ENCODE peak calls at places on chromosomes 3 and 15, in four cellular contexts. One of them, this sample, is unnamed.

GRCh38 chr3:15271030-15271429 is 61.4 kb downstream of the SH3BP5 start:
- DNase-seq in CD8-positive, alpha-beta T cell: no peak
- DNase-seq in ovary: no peak
- DNase-seq in mesenchymal stem cell: no peak
- DNase-seq in this sample: no peak

GRCh38 chr3:121855555-121855954 is 20.5 kb downstream of the EAF2 start:
- DNase-seq in ovary: no peak
- DNase-seq in CD8-positive, alpha-beta T cell: no peak
- DNase-seq in mesenchymal stem cell: no peak
- DNase-seq in this sample: no peak

GRCh38 chr3:125002834-125003368 is 52.9 kb downstream of the HEG1 start:
- DNase-seq in ovary: no peak
- DNase-seq in CD8-positive, alpha-beta T cell: no peak
- DNase-seq in mesenchymal stem cell: no peak
- DNase-seq in this sample: no peak

GRCh38 chr3:185164428-185165217 is 11.8 kb upstream of the C3orf70 start:
- DNase-seq in mesenchymal stem cell: no peak
- DNase-seq in CD8-positive, alpha-beta T cell: no peak
- DNase-seq in ovary: no peak
- DNase-seq in this sample: no peak

GRCh38 chr15:44194397-44195150 is 497 bp downstream of the FRMD5 start:
- DNase-seq in mesenchymal stem cell: peak; percentile 59
- DNase-seq in ovary: peak; percentile 41
- DNase-seq in CD8-positive, alpha-beta T cell: peak; percentile 52
- DNase-seq in this sample: peak; percentile 37

GRCh38 chr3:135965129-135965505 is 411 bp upstream of the PPP2R3A start:
- DNase-seq in CD8-positive, alpha-beta T cell: no peak
- DNase-seq in mesenchymal stem cell: no peak
- DNase-seq in ovary: no peak
- DNase-seq in this sample: no peak

GRCh38 chr3:67744699-67745098 is 90.3 kb upstream of the SUCLG2 start:
- DNase-seq in mesenchymal stem cell: no peak
- DNase-seq in ovary: no peak
- DNase-seq in CD8-positive, alpha-beta T cell: no peak
- DNase-seq in this sample: no peak

GRCh38 chr3:60160105-60160791 is 1091.0 kb downstream of the FHIT start:
- DNase-seq in mesenchymal stem cell: no peak
- DNase-seq in ovary: no peak
- DNase-seq in CD8-positive, alpha-beta T cell: no peak
- DNase-seq in this sample: no peak

GRCh38 chr15:99105516-99106341 is 849 bp downstream of the SYNM start:
- DNase-seq in ovary: peak; percentile 65
- DNase-seq in mesenchymal stem cell: peak; percentile 74
- DNase-seq in CD8-positive, alpha-beta T cell: peak; percentile 12
- DNase-seq in this sample: peak; percentile 17

GRCh38 chr15:68507447-68507846 is 71.3 kb upstream of the CORO2B start:
- DNase-seq in CD8-positive, alpha-beta T cell: no peak
- DNase-seq in ovary: no peak
- DNase-seq in mesenchymal stem cell: no peak
- DNase-seq in this sample: no peak

GRCh38 chr3:87167634-87168456 is 59.3 kb upstream of the CHMP2B start:
- DNase-seq in mesenchymal stem cell: peak; percentile 52
- DNase-seq in CD8-positive, alpha-beta T cell: peak; percentile 8
- DNase-seq in ovary: no peak
- DNase-seq in this sample: no peak

GRCh38 chr3:90044417-90044816 is 937.0 kb downstream of the EPHA3 start:
- DNase-seq in CD8-positive, alpha-beta T cell: no peak
- DNase-seq in ovary: no peak
- DNase-seq in mesenchymal stem cell: no peak
- DNase-seq in this sample: no peak

GRCh38 chr15:94028121-94028520 is 203.2 kb upstream of the MCTP2 start:
- DNase-seq in CD8-positive, alpha-beta T cell: no peak
- DNase-seq in mesenchymal stem cell: no peak
- DNase-seq in ovary: no peak
- DNase-seq in this sample: no peak

GRCh38 chr15:33160054-33160453 is 34.5 kb downstream of the FMN1 start:
- DNase-seq in ovary: no peak
- DNase-seq in CD8-positive, alpha-beta T cell: no peak
- DNase-seq in mesenchymal stem cell: no peak
- DNase-seq in this sample: no peak

GRCh38 chr3:42177801-42178150 is 86.6 kb downstream of the TRAK1 start:
- DNase-seq in mesenchymal stem cell: no peak
- DNase-seq in CD8-positive, alpha-beta T cell: no peak
- DNase-seq in ovary: no peak
- DNase-seq in this sample: no peak

GRCh38 chr3:118447326-118447725 is 587.3 kb downstream of the IGSF11 start:
- DNase-seq in CD8-positive, alpha-beta T cell: no peak
- DNase-seq in mesenchymal stem cell: no peak
- DNase-seq in ovary: no peak
- DNase-seq in this sample: no peak

GRCh38 chr15:66860844-66861243 is 158.8 kb downstream of the SMAD6 start:
- DNase-seq in mesenchymal stem cell: no peak
- DNase-seq in CD8-positive, alpha-beta T cell: no peak
- DNase-seq in ovary: no peak
- DNase-seq in this sample: no peak

GRCh38 chr15:100762289-100762688 is 117.3 kb upstream of the ALDH1A3 start:
- DNase-seq in CD8-positive, alpha-beta T cell: no peak
- DNase-seq in mesenchymal stem cell: no peak
- DNase-seq in ovary: no peak
- DNase-seq in this sample: no peak
- H3K9me3 ChIP-seq in CD8-positive, alpha-beta T cell: no peaks in the 10 kb centered on the region
- H3K9me3 ChIP-seq in mesenchymal stem cell: no peaks in the 10 kb centered on the region
- H3K9me3 ChIP-seq in ovary: no peaks in the 10 kb centered on the region
- H3K9me3 ChIP-seq in this sample: no peaks in the 10 kb centered on the region

GRCh38 chr3:194279106-194279505 is 72.0 kb downstream of the CPN2 start:
- DNase-seq in CD8-positive, alpha-beta T cell: no peak
- DNase-seq in ovary: no peak
- DNase-seq in mesenchymal stem cell: no peak
- DNase-seq in this sample: no peak

GRCh38 chr3:194279701-194280360 is 71.3 kb downstream of the CPN2 start:
- DNase-seq in CD8-positive, alpha-beta T cell: no peak
- DNase-seq in mesenchymal stem cell: no peak
- DNase-seq in ovary: no peak
- DNase-seq in this sample: no peak

GRCh38 chr3:194281766-194282165 is 69.4 kb downstream of the CPN2 start:
- DNase-seq in mesenchymal stem cell: no peak
- DNase-seq in CD8-positive, alpha-beta T cell: no peak
- DNase-seq in ovary: peak; percentile 23
- DNase-seq in this sample: no peak

GRCh38 chr3:194281306-194281705 is 69.8 kb downstream of the CPN2 start:
- DNase-seq in mesenchymal stem cell: no peak
- DNase-seq in ovary: no peak
- DNase-seq in CD8-positive, alpha-beta T cell: no peak
- DNase-seq in this sample: no peak

GRCh38 chr3:194280777-194281176 is 70.4 kb downstream of the CPN2 start:
- DNase-seq in mesenchymal stem cell: no peak
- DNase-seq in CD8-positive, alpha-beta T cell: no peak
- DNase-seq in ovary: no peak
- DNase-seq in this sample: no peak
- H3K4me1 ChIP-seq in mesenchymal stem cell: peaks cover 15% of the 10 kb centered on the region
- H3K4me1 ChIP-seq in CD8-positive, alpha-beta T cell: no peaks in the 10 kb centered on the region
- H3K4me1 ChIP-seq in ovary: peaks cover 35% of the 10 kb centered on the region
- H3K4me1 ChIP-seq in this sample: no peaks in the 10 kb centered on the region

DNA sequence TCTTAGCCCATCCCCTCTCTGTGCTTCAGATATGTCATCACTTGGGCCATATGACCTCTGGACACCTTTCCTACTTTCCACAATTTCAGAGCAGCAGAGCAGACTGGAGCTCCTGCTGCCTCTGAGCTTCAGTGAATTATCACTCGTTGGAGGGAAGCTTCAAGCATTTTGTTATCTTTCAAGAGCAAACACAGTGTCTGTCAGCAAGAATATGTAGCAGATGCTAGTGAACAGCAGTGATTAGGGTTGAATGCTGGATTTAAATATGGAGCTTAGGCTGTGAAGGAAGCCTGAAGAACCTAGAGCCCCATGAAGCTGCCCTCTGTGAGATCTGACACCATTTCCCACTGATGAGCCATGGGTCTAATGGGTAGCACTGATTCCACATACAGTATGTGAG is 115.4 kb downstream of the UBE3A start:
- DNase-seq in mesenchymal stem cell: no peak
- DNase-seq in ovary: no peak
- DNase-seq in CD8-positive, alpha-beta T cell: no peak
- DNase-seq in this sample: no peak
- H3K9me3 ChIP-seq in mesenchymal stem cell: peaks cover 41% of the 10 kb centered on the region
- H3K9me3 ChIP-seq in ovary: no peaks in the 10 kb centered on the region
- H3K9me3 ChIP-seq in CD8-positive, alpha-beta T cell: peaks cover 4% of the 10 kb centered on the region
- H3K9me3 ChIP-seq in this sample: peaks cover 17% of the 10 kb centered on the region

GRCh38 chr3:169283902-169284451 is 379.5 kb downstream of the MECOM start:
- DNase-seq in mesenchymal stem cell: no peak
- DNase-seq in ovary: no peak
- DNase-seq in CD8-positive, alpha-beta T cell: no peak
- DNase-seq in this sample: no peak
- H3K4me1 ChIP-seq in mesenchymal stem cell: no peaks in the 10 kb centered on the region
- H3K4me1 ChIP-seq in ovary: no peaks in the 10 kb centered on the region
- H3K4me1 ChIP-seq in CD8-positive, alpha-beta T cell: no peaks in the 10 kb centered on the region
- H3K4me1 ChIP-seq in this sample: no peaks in the 10 kb centered on the region

DNA sequence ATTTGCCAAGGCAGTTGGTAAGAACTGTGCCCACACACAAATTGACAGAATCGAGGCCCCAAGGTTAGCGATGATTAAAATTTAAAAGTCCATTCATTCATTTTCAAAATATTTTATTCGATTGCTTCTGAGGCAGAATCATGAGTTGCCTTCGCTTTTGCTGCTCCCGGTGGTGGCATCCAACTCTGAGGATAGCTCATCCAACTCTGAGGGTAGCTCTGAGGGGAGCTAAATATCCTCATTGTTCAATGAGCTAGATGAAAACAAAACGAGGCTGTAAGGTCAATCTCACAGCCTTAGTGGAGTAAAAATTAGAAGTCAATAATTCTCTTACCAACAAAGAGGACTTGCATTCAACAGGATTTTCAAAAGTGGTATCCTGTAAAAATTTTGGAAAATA is 901 bp upstream of the CHL1 start:
- DNase-seq in CD8-positive, alpha-beta T cell: no peak
- DNase-seq in ovary: no peak
- DNase-seq in mesenchymal stem cell: no peak
- DNase-seq in this sample: no peak
- H3K9me3 ChIP-seq in CD8-positive, alpha-beta T cell: no peaks in the 10 kb centered on the region
- H3K9me3 ChIP-seq in ovary: no peaks in the 10 kb centered on the region
- H3K9me3 ChIP-seq in mesenchymal stem cell: no peaks in the 10 kb centered on the region
- H3K9me3 ChIP-seq in this sample: no peaks in the 10 kb centered on the region

DNA sequence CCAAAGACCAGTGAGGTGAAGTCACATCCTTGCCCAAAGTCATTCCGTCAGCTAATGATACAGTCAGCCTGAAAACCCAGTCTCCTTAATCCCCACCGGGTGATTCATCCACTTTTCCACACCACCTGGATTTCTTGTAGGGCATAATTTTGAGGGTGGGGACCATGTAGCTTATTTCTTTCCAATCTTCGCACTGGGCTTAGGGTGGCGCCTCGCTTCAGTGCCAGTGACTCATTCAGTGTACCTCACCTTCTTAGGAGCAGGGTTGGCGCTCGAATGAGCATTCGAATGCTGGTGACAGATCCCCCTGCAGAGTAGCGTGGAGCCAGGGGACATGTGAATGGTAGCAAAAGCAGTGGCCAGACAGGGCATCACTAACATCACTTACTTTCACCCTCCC is 24.0 kb downstream of the BMF start:
- DNase-seq in ovary: no peak
- DNase-seq in mesenchymal stem cell: no peak
- DNase-seq in CD8-positive, alpha-beta T cell: no peak
- DNase-seq in this sample: no peak
- H3K4me1 ChIP-seq in ovary: peaks cover 24% of the 10 kb centered on the region
- H3K4me1 ChIP-seq in mesenchymal stem cell: peaks cover 34% of the 10 kb centered on the region
- H3K4me1 ChIP-seq in CD8-positive, alpha-beta T cell: peaks cover 16% of the 10 kb centered on the region
- H3K4me1 ChIP-seq in this sample: peaks cover 12% of the 10 kb centered on the region

DNA sequence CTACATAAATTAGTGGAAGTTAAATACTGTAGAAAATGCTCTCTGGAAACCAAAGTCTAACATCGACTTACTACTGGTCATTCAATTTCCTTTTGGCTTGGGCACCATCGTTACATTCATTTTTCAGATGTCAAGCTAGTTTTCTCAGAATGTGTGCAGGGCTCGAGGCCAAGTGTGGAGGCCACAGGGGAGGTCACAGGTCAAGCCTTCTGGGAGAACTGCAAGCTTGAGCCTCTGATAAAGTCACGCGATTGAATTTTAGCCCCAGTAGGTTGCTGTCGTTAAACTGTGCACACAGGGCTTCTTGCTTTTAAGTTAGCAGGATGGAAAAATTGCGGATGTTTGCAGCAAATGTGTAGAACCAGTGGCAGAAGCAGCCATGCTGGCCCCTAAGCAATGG is 182.2 kb downstream of the APBA2 start:
- DNase-seq in CD8-positive, alpha-beta T cell: no peak
- DNase-seq in ovary: no peak
- DNase-seq in mesenchymal stem cell: peak; percentile 48
- DNase-seq in this sample: no peak
- H3K9me3 ChIP-seq in CD8-positive, alpha-beta T cell: no peaks in the 10 kb centered on the region
- H3K9me3 ChIP-seq in ovary: no peaks in the 10 kb centered on the region
- H3K9me3 ChIP-seq in mesenchymal stem cell: no peaks in the 10 kb centered on the region
- H3K9me3 ChIP-seq in this sample: no peaks in the 10 kb centered on the region

GRCh38 chr15:83462026-83462425 is 14.9 kb downstream of the SH3GL3 start:
- DNase-seq in CD8-positive, alpha-beta T cell: no peak
- DNase-seq in ovary: no peak
- DNase-seq in mesenchymal stem cell: no peak
- DNase-seq in this sample: no peak
- H3K4me1 ChIP-seq in CD8-positive, alpha-beta T cell: no peaks in the 10 kb centered on the region
- H3K4me1 ChIP-seq in ovary: no peaks in the 10 kb centered on the region
- H3K4me1 ChIP-seq in mesenchymal stem cell: no peaks in the 10 kb centered on the region
- H3K4me1 ChIP-seq in this sample: no peaks in the 10 kb centered on the region

DNA sequence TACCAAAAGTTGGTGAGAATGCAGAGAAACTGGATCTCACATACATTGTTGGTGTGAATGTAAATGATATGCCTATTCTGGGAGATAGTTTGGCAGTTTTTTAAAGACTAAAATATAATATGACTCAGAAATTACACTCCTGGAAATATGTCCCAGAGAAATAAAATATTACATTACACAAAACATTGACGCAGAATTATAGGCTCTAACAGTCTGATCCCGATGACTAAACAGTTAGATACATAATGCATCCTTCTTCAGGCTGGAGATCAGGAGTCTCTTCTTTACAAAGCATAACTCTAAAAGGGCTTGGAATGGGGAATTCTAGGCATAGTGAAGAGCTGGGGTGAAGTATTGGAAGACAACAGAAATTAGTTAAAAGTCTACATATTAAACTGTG is 586.2 kb upstream of the NECTIN3 start:
- DNase-seq in mesenchymal stem cell: no peak
- DNase-seq in ovary: no peak
- DNase-seq in CD8-positive, alpha-beta T cell: no peak
- DNase-seq in this sample: no peak
- H3K9me3 ChIP-seq in mesenchymal stem cell: peaks cover 71% of the 10 kb centered on the region
- H3K9me3 ChIP-seq in ovary: no peaks in the 10 kb centered on the region
- H3K9me3 ChIP-seq in CD8-positive, alpha-beta T cell: no peaks in the 10 kb centered on the region
- H3K9me3 ChIP-seq in this sample: peaks cover 6% of the 10 kb centered on the region

DNA sequence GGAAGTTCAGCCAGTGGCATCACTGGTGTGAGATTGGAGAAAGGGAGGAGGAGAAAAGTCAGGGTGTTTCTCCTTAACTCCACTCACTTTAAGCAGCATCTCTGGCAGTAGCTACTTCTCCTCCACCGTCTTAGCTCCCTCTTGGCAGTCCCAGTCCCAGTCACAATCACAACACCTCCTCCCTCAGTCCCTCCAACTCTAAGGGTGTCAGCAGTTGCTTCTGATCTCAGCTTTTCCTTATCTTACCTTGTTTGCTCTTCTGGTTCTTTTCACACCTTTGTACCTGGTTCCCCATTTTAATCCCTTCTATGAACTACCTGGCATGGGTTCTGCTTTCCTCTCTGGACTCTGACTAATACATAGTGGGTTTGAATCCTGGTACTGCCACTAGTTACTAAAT is 188.3 kb upstream of the CTDSPL start:
- DNase-seq in CD8-positive, alpha-beta T cell: no peak
- DNase-seq in ovary: no peak
- DNase-seq in mesenchymal stem cell: no peak
- DNase-seq in this sample: no peak
- H3K4me1 ChIP-seq in CD8-positive, alpha-beta T cell: no peaks in the 10 kb centered on the region
- H3K4me1 ChIP-seq in ovary: peaks cover 9% of the 10 kb centered on the region
- H3K4me1 ChIP-seq in mesenchymal stem cell: no peaks in the 10 kb centered on the region
- H3K4me1 ChIP-seq in this sample: no peaks in the 10 kb centered on the region

This sample was measured in CD4-positive, alpha-beta memory T cell.